ENCODE peak calls at places on chromosomes 6 and 20, in six cellular contexts. H is H1, G is HepG2, P is GM12878, L is GM12891, T is K562. I is an unnamed sample.

GRCh38 chr20:7571521-7572065 is 368.7 kb downstream of the HAO1 start:
- DNase-seq in H (no peak), G (no peak), P (no peak), L (no peak), T (no peak), I (no peak)

GRCh38 chr6:28225056-28225834 is at the start of gene ZSCAN9:
- DNase-seq in H (peak; percentile 82), G (peak; percentile 86), P (peak; percentile 44), L (peak; percentile 50), T (peak; percentile 91), I (peak; percentile 52)

GRCh38 chr20:60244373-60245146 is 286.3 kb downstream of the CDH26 start:
- DNase-seq in H (no peak), G (no peak), P (no peak), L (no peak), T (no peak), I (no peak)

GRCh38 chr6:119314894-119315272 is 34.7 kb downstream of the MAN1A1 start:
- DNase-seq in H (no peak), G (no peak), P (no peak), L (no peak), T (no peak), I (no peak)

GRCh38 chr6:154731296-154732218 is 1.7 kb upstream of the SCAF8 start:
- DNase-seq in H (no peak), G (no peak), P (no peak), L (no peak), T (no peak), I (no peak)

GRCh38 chr20:37984018-37984785 is 49.1 kb downstream of the TTI1 start:
- DNase-seq in H (no peak), G (peak; percentile 92), P (no peak), L (no peak), T (no peak), I (no peak)

GRCh38 chr20:32288225-32288849 is 10.9 kb downstream of the KIF3B start:
- DNase-seq in H (no peak), G (peak; percentile 86), P (no peak), L (no peak), T (no peak), I (no peak)

GRCh38 chr20:23634985-23635767 is 2.6 kb downstream of the CST3 start:
- DNase-seq in H (no peak), G (no peak), P (no peak), L (no peak), T (no peak), I (no peak)

GRCh38 chr6:39313526-39314272 is 520 bp downstream of the KCNK17 start:
- DNase-seq in H (peak; percentile 83), G (no peak), P (no peak), L (no peak), T (no peak), I (no peak)

GRCh38 chr6:12381587-12381986 is 91.4 kb downstream of the EDN1 start:
- DNase-seq in H (no peak), G (no peak), P (no peak), L (no peak), T (no peak), I (no peak)

GRCh38 chr20:47907031-47907670 is 121.9 kb upstream of the SULF2 start:
- DNase-seq in H (no peak), G (no peak), P (no peak), L (no peak), T (no peak), I (no peak)

GRCh38 chr6:95545226-95545625 is 32.1 kb upstream of the MANEA start:
- DNase-seq in H (no peak), G (no peak), P (no peak), L (no peak), T (no peak), I (no peak)

GRCh38 chr6:41657131-41658094 is 19.1 kb downstream of the MDFI start:
- DNase-seq in H (no peak), G (peak; percentile 21), P (no peak), L (no peak), T (no peak), I (no peak)

GRCh38 chr6:39821739-39822532 is 29.8 kb downstream of the DAAM2 start:
- DNase-seq in H (no peak), G (no peak), P (no peak), L (no peak), T (no peak), I (no peak)

GRCh38 chr6:159874475-159874874 is 16.3 kb upstream of the MAS1 start:
- DNase-seq in H (no peak), G (no peak), P (no peak), L (no peak), T (no peak), I (no peak)

GRCh38 chr6:45677381-45677992 is 299.8 kb upstream of the SUPT3H start:
- DNase-seq in H (no peak), G (no peak), P (peak; percentile 30), L (peak; percentile 30), T (no peak), I (no peak)

GRCh38 chr6:169099411-169100202 is 154.0 kb downstream of the THBS2 start:
- DNase-seq in H (peak; percentile 48), G (peak; percentile 11), P (no peak), L (no peak), T (no peak), I (no peak)

GRCh38 chr6:33886673-33887144 is 82.9 kb upstream of the MLN start:
- DNase-seq in H (no peak), G (no peak), P (no peak), L (no peak), T (no peak), I (no peak)

GRCh38 chr6:36605560-36606391 is 11.6 kb downstream of the SRSF3 start:
- DNase-seq in H (no peak), G (no peak), P (no peak), L (no peak), T (no peak), I (no peak)

GRCh38 chr6:122352958-122353357 is 46.5 kb upstream of the HSF2 start:
- DNase-seq in H (no peak), G (no peak), P (no peak), L (no peak), T (no peak), I (no peak)

GRCh38 chr6:170287371-170287876 is 3.5 kb downstream of the DLL1 start:
- DNase-seq in H (no peak), G (no peak), P (no peak), L (no peak), T (no peak), I (no peak)

GRCh38 chr6:157906537-157907061 is 75.1 kb upstream of the SYNJ2 start:
- DNase-seq in H (no peak), G (no peak), P (no peak), L (no peak), T (peak; percentile 59), I (no peak)

GRCh38 chr20:58388882-58389323 is at the start of gene VAPB:
- DNase-seq in H (peak; percentile 99), G (peak; percentile 95), P (peak; percentile 88), L (peak; percentile 84), T (peak; percentile 99), I (peak; percentile 79)
- TF ChIP-seq POLR2AphosphoS5 in H (peak; percentile 79), G (peak; percentile 76), P (no peak), L (no peak), T (peak; percentile 45), I (no peak)

DNA sequence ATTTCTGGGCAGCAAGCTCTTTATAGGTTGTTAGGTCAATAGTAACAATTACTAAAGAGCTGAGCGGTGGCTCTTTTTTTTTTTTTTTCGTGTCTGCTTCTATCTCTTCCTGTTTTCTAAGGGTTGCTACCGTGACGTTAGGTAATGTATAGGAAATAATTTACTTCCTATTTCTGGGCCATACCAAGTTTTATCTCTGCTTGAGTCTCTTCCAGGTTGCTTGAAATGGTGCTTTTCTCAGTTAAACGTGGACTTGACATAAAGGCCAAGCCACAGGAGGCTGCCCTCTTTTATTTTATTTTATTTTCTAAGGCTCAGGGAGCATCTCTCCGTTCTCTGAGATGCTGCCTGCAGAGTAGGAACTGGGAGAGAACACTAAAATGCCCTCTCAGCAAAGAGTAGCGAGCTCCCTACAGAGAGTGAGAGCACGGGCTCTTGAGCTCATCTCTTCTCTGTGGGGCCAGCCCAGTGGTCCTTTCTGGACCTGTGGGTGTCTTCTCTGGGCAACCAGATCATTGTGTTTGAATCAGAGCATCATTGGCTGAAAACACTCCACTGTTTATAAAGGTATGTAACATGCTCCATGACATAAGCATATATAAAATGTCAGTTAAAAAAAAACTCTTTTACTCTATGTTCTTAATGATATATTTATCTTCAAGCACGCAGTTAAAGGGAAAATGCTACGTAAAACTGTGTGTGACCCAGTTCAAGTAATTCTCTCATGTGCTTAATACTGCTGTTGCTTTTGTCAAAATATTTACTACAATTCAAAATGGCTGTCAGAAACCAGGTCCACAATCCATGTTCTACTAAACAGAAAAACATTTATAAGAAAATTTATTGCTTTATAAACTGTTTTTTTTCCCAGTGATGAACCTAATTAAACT is at the start of gene ZNF831:
- DNase-seq in H (no peak), G (no peak), P (no peak), L (no peak), T (no peak), I (no peak)
- TF ChIP-seq TAF1 in H (no peak), G (no peak), P (peak; percentile 4), L (no peak), T (no peak), I (no peak)

GRCh38 chr6:83854766-83855165 is 1.6 kb downstream of the RIPPLY2 start:
- DNase-seq in H (no peak), G (no peak), P (no peak), L (no peak), T (no peak), I (no peak)

GRCh38 chr6:83861077-83861476 is 1.6 kb downstream of the CYB5R4 start:
- DNase-seq in H (no peak), G (no peak), P (no peak), L (no peak), T (no peak), I (no peak)

GRCh38 chr6:83862776-83863471 is 3.4 kb downstream of the CYB5R4 start:
- DNase-seq in H (no peak), G (no peak), P (no peak), L (no peak), T (no peak), I (no peak)

GRCh38 chr6:83860347-83860731 is 850 bp downstream of the CYB5R4 start:
- DNase-seq in H (no peak), G (no peak), P (no peak), L (no peak), T (no peak), I (no peak)

DNA sequence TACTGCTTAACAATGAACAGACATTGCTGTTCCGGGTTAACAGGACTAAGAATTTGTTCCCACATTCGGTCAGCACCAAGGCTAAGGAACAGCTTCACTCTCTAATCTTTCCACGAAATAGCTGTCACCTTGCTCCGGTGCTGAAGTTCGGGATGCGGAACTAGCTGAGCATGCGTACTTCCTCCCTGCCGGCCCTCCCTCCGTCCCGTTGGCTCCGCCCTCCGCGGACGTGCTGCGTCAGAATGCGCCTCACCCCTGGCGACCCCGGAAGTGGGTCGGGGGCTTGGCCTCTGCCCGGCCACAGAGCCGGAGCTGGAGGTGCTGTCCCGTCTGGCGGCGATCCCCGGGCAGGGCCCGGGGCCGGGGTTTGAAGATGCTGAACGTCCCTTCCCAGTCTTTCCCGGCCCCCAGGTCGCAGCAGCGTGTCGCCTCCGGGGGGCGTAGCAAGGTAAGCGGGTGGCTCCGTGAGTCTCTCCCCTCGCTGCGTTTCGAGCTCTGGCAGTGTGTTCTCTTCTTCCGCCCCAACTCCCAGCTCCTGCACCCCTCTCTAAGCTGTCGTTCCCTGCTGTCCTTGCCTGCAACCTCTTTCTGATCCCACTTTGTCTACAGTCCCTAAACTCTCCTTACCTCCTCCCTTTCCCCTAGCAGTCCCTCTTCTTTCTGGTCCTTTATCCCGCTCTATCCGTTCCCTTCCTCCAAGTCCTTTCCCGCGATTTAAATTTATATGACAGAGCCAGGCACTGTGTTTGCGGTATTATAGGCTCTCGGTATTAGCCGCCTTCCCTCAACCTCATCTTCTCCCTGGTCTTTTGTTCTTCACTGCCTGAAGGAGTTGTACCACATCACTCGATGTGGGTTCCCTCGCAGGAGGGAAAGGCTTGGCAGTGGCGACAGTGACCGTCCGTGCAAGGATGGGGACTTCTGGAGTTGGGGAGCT is at the start of gene CYB5R4:
- DNase-seq in H (peak; percentile 98), G (peak; percentile 92), P (peak; percentile 84), L (peak; percentile 83), T (peak; percentile 99), I (peak; percentile 83)
- TF ChIP-seq POLR2A in H (no peak), G (peak; percentile 92), P (peak; percentile 97), L (peak; percentile 92), T (peak; percentile 91), I (peak; percentile 93)

GRCh38 chr6:149545754-149546471 is at the start of gene PPIL4:
- DNase-seq in H (peak; percentile 98), G (peak; percentile 89), P (peak; percentile 71), L (peak; percentile 73), T (peak; percentile 97), I (peak; percentile 77)
- TF ChIP-seq POLR2AphosphoS5 in H (peak; percentile 96), G (peak; percentile 94), P (peak; percentile 82), L (peak; percentile 76), T (peak; percentile 90), I (peak; percentile 53)